ENCODE peak calls at places on chromosomes 4 and X, in seven cellular contexts. E is omental fat pad, H is GM10248, B is sigmoid colon, J is progenitor cell of endocrine pancreas, S is HCT116, A is fibroblast of lung. D is an unnamed sample.

GRCh38 chr4:55765070-55765469 is 54.5 kb upstream of the EXOC1L start:
- DNase-seq in H (no peak), E (no peak), A (no peak), S (no peak), J (no peak), B (no peak), D (no peak)

GRCh38 chr4:181796502-181796901 is 446.7 kb upstream of the TENM3 start:
- DNase-seq in S (no peak), J (no peak), H (no peak), E (no peak), A (peak; percentile 76), B (no peak), D (no peak)

GRCh38 chrX:87409113-87409841 is 108.3 kb upstream of the KLHL4 start:
- DNase-seq in B (peak; percentile 71), H (no peak), E (no peak), J (no peak), A (peak; percentile 94), S (no peak), D (no peak)

GRCh38 chr4:86940176-86940575 is 5.4 kb downstream of the AFF1 start:
- DNase-seq in E (no peak), S (no peak), A (peak; percentile 28), B (no peak), J (no peak), H (no peak), D (no peak)

GRCh38 chr4:169094656-169095231 is 84.7 kb upstream of the CBR4 start:
- DNase-seq in A (no peak), H (no peak), S (no peak), E (no peak), J (no peak), B (no peak), D (no peak)

GRCh38 chr4:138251904-138252303 is 9.8 kb upstream of the SLC7A11 start:
- DNase-seq in H (no peak), E (no peak), A (no peak), S (no peak), B (no peak), J (no peak), D (no peak)

GRCh38 chrX:143873343-143873742 is 10.5 kb upstream of the UBE2NL start:
- DNase-seq in S (no peak), B (no peak), E (no peak), H (no peak), A (peak; percentile 28), J (no peak), D (no peak)

GRCh38 chr4:103867311-103867710 is 147.5 kb upstream of the TACR3 start:
- DNase-seq in B (no peak), A (no peak), S (no peak), H (no peak), J (no peak), E (no peak), D (no peak)

GRCh38 chr4:147371661-147372060 is 109.2 kb upstream of the EDNRA start:
- DNase-seq in J (no peak), H (no peak), A (peak; percentile 81), B (no peak), E (no peak), S (peak; percentile 51), D (no peak)

GRCh38 chrX:149129767-149130166 is 375.3 kb downstream of the IDS start:
- DNase-seq in S (no peak), B (no peak), J (no peak), A (peak; percentile 16), H (no peak), E (no peak), D (no peak)

GRCh38 chrX:37883196-37883595 is 35.8 kb upstream of the DYNLT3 start:
- DNase-seq in J (no peak), H (no peak), E (no peak), S (peak; percentile 6), A (no peak), B (no peak), D (no peak)

GRCh38 chrX:134604701-134605271 is 53.5 kb downstream of the PLAC1 start:
- DNase-seq in S (peak; percentile 43), H (no peak), J (no peak), E (no peak), B (no peak), A (peak; percentile 39), D (peak; percentile 28)

GRCh38 chrX:40176256-40176978 is 78.7 kb upstream of the BCOR start:
- DNase-seq in A (peak; percentile 32), E (no peak), B (peak; percentile 86), S (no peak), J (no peak), H (peak; percentile 67), D (no peak)

GRCh38 chr4:6446538-6447451 is 25.6 kb downstream of the PPP2R2C start:
- DNase-seq in B (no peak), S (no peak), J (no peak), A (no peak), H (no peak), E (no peak), D (no peak)

GRCh38 chr4:36414248-36414647 is 132.8 kb downstream of the DTHD1 start:
- DNase-seq in S (no peak), A (no peak), B (no peak), H (no peak), E (no peak), J (no peak), D (no peak)

GRCh38 chrX:150719641-150720040 is 26.4 kb downstream of the MTMR1 start:
- DNase-seq in J (no peak), E (no peak), H (no peak), A (no peak), S (no peak), B (no peak), D (no peak)

GRCh38 chr4:88037936-88038335 is 30.5 kb downstream of the PKD2 start:
- DNase-seq in J (no peak), E (no peak), H (no peak), B (no peak), S (no peak), A (no peak), D (no peak)
- TF ChIP-seq CTCF in J (no peak), E (no peak), H (no peak), B (no peak), S (no peak), A (no peak), D (no peak)

GRCh38 chrX:9683350-9683749 is 82.3 kb downstream of the GPR143 start:
- DNase-seq in S (no peak), J (no peak), H (no peak), B (no peak), E (no peak), A (no peak), D (no peak)

GRCh38 chrX:9681422-9681821 is 84.2 kb downstream of the GPR143 start:
- DNase-seq in E (no peak), H (no peak), B (no peak), J (no peak), S (no peak), A (peak; percentile 69), D (no peak)

GRCh38 chrX:9682861-9683260 is 82.8 kb downstream of the GPR143 start:
- DNase-seq in E (no peak), H (no peak), S (no peak), J (no peak), A (no peak), B (no peak), D (no peak)

GRCh38 chrX:9681011-9681410 is 84.6 kb downstream of the GPR143 start:
- DNase-seq in B (no peak), E (no peak), H (no peak), A (no peak), S (no peak), J (no peak), D (no peak)

DNA sequence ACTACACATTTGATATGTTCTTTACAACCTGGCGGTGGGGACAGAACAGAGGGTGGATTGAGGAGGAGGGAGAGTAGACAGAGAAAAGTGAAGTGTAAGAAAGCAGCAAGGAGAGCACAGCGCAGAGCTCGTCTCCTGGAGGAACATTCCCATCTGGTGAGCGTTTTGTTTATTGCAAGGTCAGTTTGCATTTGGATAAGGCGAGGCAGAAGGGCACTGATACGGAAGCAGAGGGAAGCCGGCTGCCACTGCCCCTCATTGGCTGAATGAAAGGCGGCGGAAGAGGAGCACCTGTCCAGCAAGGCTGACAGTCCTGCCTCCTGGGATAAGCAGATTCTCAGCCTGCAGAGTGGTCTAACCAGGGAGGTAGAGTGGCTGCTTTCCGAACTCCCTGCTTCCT is 83.2 kb downstream of the GPR143 start:
- DNase-seq in B (no peak), S (no peak), A (peak; percentile 25), J (no peak), H (no peak), E (no peak), D (no peak)
- TF ChIP-seq CTCF in B (peak; percentile 36), S (no peak), A (peak; percentile 31), J (peak; percentile 41), H (no peak), E (no peak), D (no peak)

DNA sequence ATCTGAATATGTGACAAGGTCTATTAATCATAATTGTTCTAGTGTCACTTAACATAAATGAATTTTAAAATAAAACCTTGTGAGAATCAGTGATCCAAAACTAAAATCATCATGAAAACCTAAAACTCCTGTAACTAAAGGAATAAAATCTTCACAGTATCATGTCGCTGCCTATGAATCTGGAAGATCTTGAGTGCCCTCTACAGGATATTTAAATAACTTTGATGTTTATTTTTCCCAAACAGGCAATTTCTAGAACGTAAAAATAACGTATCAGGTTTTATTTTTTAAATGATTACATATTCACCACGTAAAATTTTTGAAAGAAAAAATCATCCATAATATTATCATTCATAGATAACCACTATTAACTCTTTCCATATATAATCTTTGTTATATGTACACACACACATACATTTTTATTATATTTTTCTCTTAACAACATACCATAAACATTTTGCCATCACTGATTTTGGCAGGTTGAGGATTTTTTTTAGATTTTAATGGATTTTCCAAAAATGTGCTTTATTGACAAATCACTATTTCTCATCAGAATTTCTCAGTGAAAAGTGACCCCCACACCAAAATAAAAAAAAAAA is 79.6 kb downstream of the COMMD8 start:
- DNase-seq in B (no peak), J (no peak), E (no peak), S (peak; percentile 10), A (peak; percentile 38), H (peak; percentile 22), D (no peak)
- TF ChIP-seq CTCF in B (peak; percentile 31), J (peak; percentile 77), E (no peak), S (peak; percentile 64), A (peak; percentile 48), H (peak; percentile 51), D (peak; percentile 66)

GRCh38 chr4:91362125-91362524 is 941.6 kb upstream of the GRID2 start:
- DNase-seq in A (no peak), J (no peak), B (no peak), E (no peak), H (no peak), S (no peak), D (no peak)

DNA sequence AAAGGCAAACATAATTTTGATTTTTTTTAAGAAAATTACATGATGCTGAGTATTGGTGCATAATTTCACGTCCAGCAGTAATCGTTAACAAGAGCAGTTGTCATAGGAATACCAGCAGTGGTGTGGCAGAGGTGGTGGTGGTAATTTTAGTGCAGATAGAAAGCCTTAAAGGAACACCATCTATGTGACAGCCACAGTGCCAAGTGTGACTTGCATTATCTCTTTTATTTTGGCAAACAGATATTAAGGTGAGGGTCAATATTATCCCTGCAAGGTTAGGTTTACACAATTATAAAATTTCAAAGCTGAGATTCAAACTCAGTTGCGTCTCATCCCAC is 944.1 kb upstream of the GRID2 start:
- DNase-seq in S (no peak), B (no peak), J (no peak), A (no peak), E (no peak), H (no peak), D (no peak)
- TF ChIP-seq CTCF in S (no peak), B (no peak), J (no peak), A (no peak), E (no peak), H (no peak), D (no peak)

GRCh38 chr4:26410385-26411293 is 79.6 kb downstream of the CCKAR start:
- DNase-seq in J (no peak), A (peak; percentile 42), S (no peak), E (no peak), B (no peak), H (peak; percentile 55), D (no peak)
- TF ChIP-seq CTCF in J (peak; percentile 71), A (peak; percentile 49), S (peak; percentile 75), E (no peak), B (peak; percentile 61), H (peak; percentile 53), D (peak; percentile 67)

D was measured in D721Med.